ENCODE peak calls at places on chromosome 13, in ten cellular contexts. J, N, X, Z, E, B, H, V, S and K are unnamed samples.

GRCh38 chr13:22800726-22801401 is 379.9 kb upstream of the SGCG start:
- DNase-seq in J (no peak), N (no peak), X (no peak), Z (no peak), E (no peak), B (no peak), H (no peak), V (no peak), S (no peak), K (no peak)

GRCh38 chr13:39306639-39307589 is 268.7 kb downstream of the NHLRC3 start:
- DNase-seq in J (no peak), N (no peak), X (no peak), Z (no peak), E (no peak), B (no peak), H (peak), V (no peak), S (no peak), K (no peak)

GRCh38 chr13:26386026-26386425 is 132.1 kb downstream of the CDK8 start:
- DNase-seq in J (no peak), N (no peak), X (no peak), Z (no peak), E (no peak), B (no peak), H (no peak), V (no peak), S (no peak), K (no peak)

GRCh38 chr13:74891610-74892009 is 590.4 kb downstream of the TBC1D4 start:
- DNase-seq in J (no peak), N (no peak), X (no peak), Z (no peak), E (no peak), B (no peak), H (no peak), V (no peak), S (peak), K (no peak)

GRCh38 chr13:91745962-91746361 is 347.5 kb downstream of the GPC5 start:
- DNase-seq in J (no peak), N (no peak), X (no peak), Z (no peak), E (no peak), B (no peak), H (no peak), V (no peak), S (no peak), K (no peak)

GRCh38 chr13:22143671-22144070 is 472.8 kb downstream of the FGF9 start:
- DNase-seq in J (no peak), N (no peak), X (no peak), Z (no peak), E (no peak), B (no peak), H (no peak), V (no peak), S (no peak), K (no peak)

GRCh38 chr13:75864718-75865117 is 228.6 kb downstream of the LMO7 start:
- DNase-seq in J (no peak), N (no peak), X (no peak), Z (no peak), E (no peak), B (no peak), H (no peak), V (no peak), S (no peak), K (no peak)

GRCh38 chr13:52454459-52454824 is 836 bp upstream of the CKAP2 start:
- DNase-seq in J (no peak), N (no peak), X (peak), Z (no peak), E (no peak), B (peak), H (peak), V (no peak), S (no peak), K (peak)

GRCh38 chr13:46603165-46603603 is 50.2 kb downstream of the LRCH1 start:
- DNase-seq in J (no peak), N (peak), X (no peak), Z (no peak), E (no peak), B (no peak), H (no peak), V (no peak), S (no peak), K (peak)